ENCODE peak calls at places on chromosomes 11 and 22, in nine cellular contexts. One of them, this sample, is unnamed.
A peak's percentile ranks its signal among the peaks of the same experiment; 100 is the strongest.

GRCh38 chr11:36057372-36058045 is 113.6 kb downstream of the LDLRAD3 start:
- DNase-seq in CD4-positive, alpha-beta memory T cell: no peak
- DNase-seq in colonic mucosa: no peak
- DNase-seq in foreskin fibroblast: no peak
- DNase-seq in cardiac muscle cell: peak; percentile 98
- DNase-seq in esophagus squamous epithelium: no peak
- DNase-seq in bronchial epithelial cell: no peak
- DNase-seq in A673: no peak
- DNase-seq in heart right ventricle: no peak
- DNase-seq in this sample: no peak

GRCh38 chr11:60786811-60787567 is 1.9 kb downstream of the MS4A10 start:
- DNase-seq in CD4-positive, alpha-beta memory T cell: no peak
- DNase-seq in colonic mucosa: peak; percentile 45
- DNase-seq in foreskin fibroblast: peak; percentile 85
- DNase-seq in cardiac muscle cell: peak; percentile 87
- DNase-seq in esophagus squamous epithelium: no peak
- DNase-seq in bronchial epithelial cell: peak; percentile 48
- DNase-seq in A673: no peak
- DNase-seq in heart right ventricle: peak; percentile 72
- DNase-seq in this sample: no peak

GRCh38 chr11:67416416-67417335 is 1.2 kb downstream of the CARNS1 start:
- DNase-seq in CD4-positive, alpha-beta memory T cell: peak; percentile 91
- DNase-seq in colonic mucosa: no peak
- DNase-seq in foreskin fibroblast: no peak
- DNase-seq in cardiac muscle cell: peak; percentile 35
- DNase-seq in esophagus squamous epithelium: no peak
- DNase-seq in bronchial epithelial cell: peak; percentile 57
- DNase-seq in A673: peak; percentile 92
- DNase-seq in heart right ventricle: no peak
- DNase-seq in this sample: no peak

GRCh38 chr22:42217019-42217751 is 53.3 kb downstream of the TCF20 start:
- DNase-seq in CD4-positive, alpha-beta memory T cell: peak; percentile 6
- DNase-seq in colonic mucosa: no peak
- DNase-seq in foreskin fibroblast: no peak
- DNase-seq in cardiac muscle cell: no peak
- DNase-seq in esophagus squamous epithelium: no peak
- DNase-seq in bronchial epithelial cell: no peak
- DNase-seq in A673: no peak
- DNase-seq in heart right ventricle: no peak
- DNase-seq in this sample: no peak

GRCh38 chr22:32852346-32853251 is 51.1 kb downstream of the TIMP3 start:
- DNase-seq in CD4-positive, alpha-beta memory T cell: no peak
- DNase-seq in colonic mucosa: peak; percentile 43
- DNase-seq in foreskin fibroblast: no peak
- DNase-seq in cardiac muscle cell: peak; percentile 72
- DNase-seq in esophagus squamous epithelium: no peak
- DNase-seq in bronchial epithelial cell: no peak
- DNase-seq in A673: no peak
- DNase-seq in heart right ventricle: peak; percentile 76
- DNase-seq in this sample: no peak

GRCh38 chr22:39643311-39644083 is 72.9 kb downstream of the CACNA1I start:
- DNase-seq in CD4-positive, alpha-beta memory T cell: no peak
- DNase-seq in colonic mucosa: no peak
- DNase-seq in foreskin fibroblast: no peak
- DNase-seq in cardiac muscle cell: peak; percentile 41
- DNase-seq in esophagus squamous epithelium: no peak
- DNase-seq in bronchial epithelial cell: no peak
- DNase-seq in A673: no peak
- DNase-seq in heart right ventricle: no peak
- DNase-seq in this sample: no peak

GRCh38 chr11:90423378-90423777 is 200.5 kb upstream of the CHORDC1 start:
- DNase-seq in CD4-positive, alpha-beta memory T cell: no peak
- DNase-seq in colonic mucosa: no peak
- DNase-seq in foreskin fibroblast: no peak
- DNase-seq in cardiac muscle cell: no peak
- DNase-seq in esophagus squamous epithelium: no peak
- DNase-seq in bronchial epithelial cell: peak; percentile 14
- DNase-seq in A673: no peak
- DNase-seq in heart right ventricle: no peak
- DNase-seq in this sample: no peak

GRCh38 chr11:66142370-66143263 is 72.5 kb downstream of the PACS1 start:
- DNase-seq in CD4-positive, alpha-beta memory T cell: no peak
- DNase-seq in colonic mucosa: no peak
- DNase-seq in foreskin fibroblast: peak; percentile 19
- DNase-seq in cardiac muscle cell: peak; percentile 3
- DNase-seq in esophagus squamous epithelium: no peak
- DNase-seq in bronchial epithelial cell: peak; percentile 94
- DNase-seq in A673: no peak
- DNase-seq in heart right ventricle: no peak
- DNase-seq in this sample: no peak

GRCh38 chr11:12069053-12069676 is 41.2 kb upstream of the MICAL2 start:
- DNase-seq in CD4-positive, alpha-beta memory T cell: no peak
- DNase-seq in colonic mucosa: no peak
- DNase-seq in foreskin fibroblast: no peak
- DNase-seq in cardiac muscle cell: no peak
- DNase-seq in esophagus squamous epithelium: no peak
- DNase-seq in bronchial epithelial cell: no peak
- DNase-seq in A673: no peak
- DNase-seq in heart right ventricle: no peak
- DNase-seq in this sample: no peak

GRCh38 chr11:11786771-11787170 is 55.0 kb upstream of the USP47 start:
- DNase-seq in CD4-positive, alpha-beta memory T cell: no peak
- DNase-seq in colonic mucosa: no peak
- DNase-seq in foreskin fibroblast: no peak
- DNase-seq in cardiac muscle cell: peak; percentile 40
- DNase-seq in esophagus squamous epithelium: no peak
- DNase-seq in bronchial epithelial cell: peak; percentile 46
- DNase-seq in A673: peak; percentile 22
- DNase-seq in heart right ventricle: no peak
- DNase-seq in this sample: no peak

GRCh38 chr11:64607381-64608259 is 16.6 kb downstream of the SLC22A12 start:
- DNase-seq in CD4-positive, alpha-beta memory T cell: no peak
- DNase-seq in colonic mucosa: peak; percentile 24
- DNase-seq in foreskin fibroblast: peak; percentile 18
- DNase-seq in cardiac muscle cell: peak; percentile 59
- DNase-seq in esophagus squamous epithelium: no peak
- DNase-seq in bronchial epithelial cell: peak; percentile 1
- DNase-seq in A673: peak; percentile 30
- DNase-seq in heart right ventricle: peak; percentile 28
- DNase-seq in this sample: no peak

GRCh38 chr11:12017243-12017678 is 8.8 kb upstream of the DKK3 start:
- DNase-seq in CD4-positive, alpha-beta memory T cell: no peak
- DNase-seq in colonic mucosa: no peak
- DNase-seq in foreskin fibroblast: no peak
- DNase-seq in cardiac muscle cell: peak; percentile 90
- DNase-seq in esophagus squamous epithelium: no peak
- DNase-seq in bronchial epithelial cell: no peak
- DNase-seq in A673: no peak
- DNase-seq in heart right ventricle: no peak
- DNase-seq in this sample: no peak

GRCh38 chr22:24153959-24154358 is 27.3 kb upstream of the SUSD2 start:
- DNase-seq in CD4-positive, alpha-beta memory T cell: peak; percentile 22
- DNase-seq in colonic mucosa: no peak
- DNase-seq in foreskin fibroblast: no peak
- DNase-seq in cardiac muscle cell: no peak
- DNase-seq in esophagus squamous epithelium: no peak
- DNase-seq in bronchial epithelial cell: no peak
- DNase-seq in A673: no peak
- DNase-seq in heart right ventricle: no peak
- DNase-seq in this sample: no peak

GRCh38 chr11:121757480-121758125 is 304.8 kb upstream of the SORL1-AS1 start:
- DNase-seq in CD4-positive, alpha-beta memory T cell: no peak
- DNase-seq in colonic mucosa: no peak
- DNase-seq in foreskin fibroblast: no peak
- DNase-seq in cardiac muscle cell: no peak
- DNase-seq in esophagus squamous epithelium: no peak
- DNase-seq in bronchial epithelial cell: peak; percentile 60
- DNase-seq in A673: no peak
- DNase-seq in heart right ventricle: no peak
- DNase-seq in this sample: no peak

GRCh38 chr11:91156041-91156440 is 933.2 kb upstream of the CHORDC1 start:
- DNase-seq in CD4-positive, alpha-beta memory T cell: no peak
- DNase-seq in colonic mucosa: no peak
- DNase-seq in foreskin fibroblast: no peak
- DNase-seq in cardiac muscle cell: no peak
- DNase-seq in esophagus squamous epithelium: no peak
- DNase-seq in bronchial epithelial cell: no peak
- DNase-seq in A673: no peak
- DNase-seq in heart right ventricle: no peak
- DNase-seq in this sample: no peak

GRCh38 chr11:11909727-11910126 is 68.0 kb downstream of the USP47 start:
- DNase-seq in CD4-positive, alpha-beta memory T cell: no peak
- DNase-seq in colonic mucosa: no peak
- DNase-seq in foreskin fibroblast: no peak
- DNase-seq in cardiac muscle cell: no peak
- DNase-seq in esophagus squamous epithelium: no peak
- DNase-seq in bronchial epithelial cell: no peak
- DNase-seq in A673: no peak
- DNase-seq in heart right ventricle: no peak
- DNase-seq in this sample: no peak

GRCh38 chr11:44005076-44005800 is 42.5 kb upstream of the ACCSL start:
- DNase-seq in CD4-positive, alpha-beta memory T cell: no peak
- DNase-seq in colonic mucosa: peak; percentile 9
- DNase-seq in foreskin fibroblast: no peak
- DNase-seq in cardiac muscle cell: no peak
- DNase-seq in esophagus squamous epithelium: no peak
- DNase-seq in bronchial epithelial cell: no peak
- DNase-seq in A673: peak; percentile 68
- DNase-seq in heart right ventricle: no peak
- DNase-seq in this sample: no peak

GRCh38 chr11:30478923-30479322 is 107.2 kb downstream of the MPPED2 start:
- DNase-seq in CD4-positive, alpha-beta memory T cell: no peak
- DNase-seq in colonic mucosa: no peak
- DNase-seq in foreskin fibroblast: no peak
- DNase-seq in cardiac muscle cell: peak; percentile 2
- DNase-seq in esophagus squamous epithelium: no peak
- DNase-seq in bronchial epithelial cell: no peak
- DNase-seq in A673: no peak
- DNase-seq in heart right ventricle: peak; percentile 44
- DNase-seq in this sample: peak; percentile 51

GRCh38 chr22:48528221-48528915 is 1299.3 kb downstream of the BRD1 start:
- DNase-seq in CD4-positive, alpha-beta memory T cell: no peak
- DNase-seq in colonic mucosa: no peak
- DNase-seq in foreskin fibroblast: no peak
- DNase-seq in cardiac muscle cell: no peak
- DNase-seq in esophagus squamous epithelium: no peak
- DNase-seq in bronchial epithelial cell: no peak
- DNase-seq in A673: no peak
- DNase-seq in heart right ventricle: no peak
- DNase-seq in this sample: no peak

DNA sequence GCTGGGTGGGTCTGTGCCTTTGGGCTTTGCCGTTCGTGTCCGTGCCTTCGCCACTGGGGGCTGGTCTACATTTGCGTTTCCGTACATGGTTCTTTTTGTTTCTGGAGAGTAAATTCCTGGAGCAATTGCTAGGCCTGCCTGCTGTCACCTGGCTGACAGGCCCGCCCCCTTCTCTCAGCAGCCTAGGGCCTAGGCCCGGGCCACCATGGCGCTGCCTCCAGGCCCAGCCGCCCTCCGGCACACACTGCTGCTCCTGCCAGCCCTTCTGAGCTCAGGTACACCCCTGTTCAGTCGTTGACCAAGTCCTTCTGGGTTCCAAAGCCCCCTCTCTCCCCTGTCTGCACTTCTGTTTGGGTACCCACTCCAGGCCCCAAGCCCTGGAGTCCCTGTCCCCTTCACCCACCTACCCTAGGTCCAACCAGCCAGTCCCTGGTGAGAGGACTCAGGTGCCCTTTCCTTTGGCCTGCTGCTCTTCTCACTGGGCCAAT is 649 bp downstream of the TMEM25 start:
- DNase-seq in CD4-positive, alpha-beta memory T cell: no peak
- DNase-seq in colonic mucosa: no peak
- DNase-seq in foreskin fibroblast: no peak
- DNase-seq in cardiac muscle cell: no peak
- DNase-seq in esophagus squamous epithelium: no peak
- DNase-seq in bronchial epithelial cell: peak; percentile 15
- DNase-seq in A673: no peak
- DNase-seq in heart right ventricle: no peak
- DNase-seq in this sample: no peak
- H3K4me3 ChIP-seq in CD4-positive, alpha-beta memory T cell: peak overlapping the region; percentile 77
- H3K4me3 ChIP-seq in colonic mucosa: peak overlapping the region; percentile 77
- H3K4me3 ChIP-seq in foreskin fibroblast: peak overlapping the region; percentile 69
- H3K4me3 ChIP-seq in cardiac muscle cell: peak overlapping the region; percentile 97
- H3K4me3 ChIP-seq in esophagus squamous epithelium: peak overlapping the region; percentile 72
- H3K4me3 ChIP-seq in bronchial epithelial cell: peak overlapping the region; percentile 68
- H3K4me3 ChIP-seq in A673: peak overlapping the region; percentile 78
- H3K4me3 ChIP-seq in heart right ventricle: peak overlapping the region; percentile 75
- H3K4me3 ChIP-seq in this sample: no peak overlapping the region

DNA sequence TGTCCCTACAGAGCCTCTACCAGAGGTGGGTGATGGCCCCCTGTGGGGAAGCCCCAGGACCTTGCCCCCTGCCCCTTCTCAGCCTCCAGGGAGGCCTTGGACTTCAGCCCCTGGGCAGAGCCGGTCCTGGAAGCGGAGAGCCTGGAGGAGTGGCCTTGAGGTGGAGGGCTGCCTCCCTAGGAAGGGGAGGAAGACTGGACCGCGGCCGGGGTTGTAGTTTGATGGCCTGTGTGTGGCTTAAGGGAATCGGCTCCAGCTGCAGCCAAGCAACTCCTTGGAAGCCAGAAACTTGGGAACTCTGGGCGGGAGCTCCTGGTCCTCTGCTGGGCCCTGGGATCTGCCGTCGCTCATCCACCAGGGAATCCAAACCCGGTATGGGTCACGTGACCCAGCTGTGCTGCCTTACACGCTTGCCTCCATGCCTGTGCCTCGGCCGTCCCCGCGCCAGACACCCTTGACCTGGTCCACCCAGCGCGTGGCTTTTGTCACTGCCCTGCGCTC is 23.6 kb upstream of the ARHGAP8 start:
- DNase-seq in CD4-positive, alpha-beta memory T cell: no peak
- DNase-seq in colonic mucosa: no peak
- DNase-seq in foreskin fibroblast: no peak
- DNase-seq in cardiac muscle cell: peak; percentile 34
- DNase-seq in esophagus squamous epithelium: no peak
- DNase-seq in bronchial epithelial cell: no peak
- DNase-seq in A673: no peak
- DNase-seq in heart right ventricle: peak; percentile 45
- DNase-seq in this sample: no peak
- H3K4me3 ChIP-seq in CD4-positive, alpha-beta memory T cell: no peak overlapping the region
- H3K4me3 ChIP-seq in colonic mucosa: no peak overlapping the region
- H3K4me3 ChIP-seq in foreskin fibroblast: no peak overlapping the region
- H3K4me3 ChIP-seq in cardiac muscle cell: no peak overlapping the region
- H3K4me3 ChIP-seq in esophagus squamous epithelium: no peak overlapping the region
- H3K4me3 ChIP-seq in bronchial epithelial cell: no peak overlapping the region
- H3K4me3 ChIP-seq in A673: no peak overlapping the region
- H3K4me3 ChIP-seq in heart right ventricle: no peak overlapping the region
- H3K4me3 ChIP-seq in this sample: no peak overlapping the region

GRCh38 chr11:73217810-73218105 is 323 bp upstream of the P2RY2 start:
- DNase-seq in CD4-positive, alpha-beta memory T cell: no peak
- DNase-seq in colonic mucosa: no peak
- DNase-seq in foreskin fibroblast: no peak
- DNase-seq in cardiac muscle cell: no peak
- DNase-seq in esophagus squamous epithelium: no peak
- DNase-seq in bronchial epithelial cell: no peak
- DNase-seq in A673: no peak
- DNase-seq in heart right ventricle: no peak
- DNase-seq in this sample: no peak
- H3K4me3 ChIP-seq in CD4-positive, alpha-beta memory T cell: no peak overlapping the region
- H3K4me3 ChIP-seq in colonic mucosa: peak overlapping the region; percentile 62
- H3K4me3 ChIP-seq in foreskin fibroblast: peak overlapping the region; percentile 30
- H3K4me3 ChIP-seq in cardiac muscle cell: peak overlapping the region; percentile 25
- H3K4me3 ChIP-seq in esophagus squamous epithelium: peak overlapping the region; percentile 63
- H3K4me3 ChIP-seq in bronchial epithelial cell: peak overlapping the region; percentile 91
- H3K4me3 ChIP-seq in A673: peak overlapping the region; percentile 41
- H3K4me3 ChIP-seq in heart right ventricle: peak overlapping the region; percentile 46
- H3K4me3 ChIP-seq in this sample: peak overlapping the region; percentile 43

GRCh38 chr11:57641426-57641825 is 8.3 kb downstream of the YPEL4 start:
- DNase-seq in CD4-positive, alpha-beta memory T cell: peak; percentile 38
- DNase-seq in colonic mucosa: no peak
- DNase-seq in foreskin fibroblast: no peak
- DNase-seq in cardiac muscle cell: peak; percentile 75
- DNase-seq in esophagus squamous epithelium: no peak
- DNase-seq in bronchial epithelial cell: peak; percentile 60
- DNase-seq in A673: peak; percentile 85
- DNase-seq in heart right ventricle: no peak
- DNase-seq in this sample: no peak
- H3K4me3 ChIP-seq in CD4-positive, alpha-beta memory T cell: no peak overlapping the region
- H3K4me3 ChIP-seq in colonic mucosa: no peak overlapping the region
- H3K4me3 ChIP-seq in foreskin fibroblast: peak overlapping the region; percentile 33
- H3K4me3 ChIP-seq in cardiac muscle cell: no peak overlapping the region
- H3K4me3 ChIP-seq in esophagus squamous epithelium: no peak overlapping the region
- H3K4me3 ChIP-seq in bronchial epithelial cell: no peak overlapping the region
- H3K4me3 ChIP-seq in A673: no peak overlapping the region
- H3K4me3 ChIP-seq in heart right ventricle: no peak overlapping the region
- H3K4me3 ChIP-seq in this sample: no peak overlapping the region